ENCODE peak calls at places on chromosomes 4 and X, in six cellular contexts. J is GM23248, U is fibroblast of lung, G is GM12878, I is SK-N-SH, S is neuronal stem cell. D is an unnamed sample.

GRCh38 chr4:38101563-38101962 is 141.4 kb downstream of the PTTG2 start:
- DNase-seq in J (peak; percentile 83), U (peak; percentile 86), G (no peak), I (no peak), S (no peak), D (no peak)

GRCh38 chr4:173448919-173449641 is 50.2 kb upstream of the SCRG1 start:
- DNase-seq in J (peak; percentile 34), U (no peak), G (no peak), I (peak; percentile 36), S (no peak), D (no peak)

GRCh38 chrX:24025741-24026402 is 1.1 kb downstream of the KLHL15 start:
- DNase-seq in J (peak; percentile 80), U (peak; percentile 68), G (no peak), I (no peak), S (no peak), D (no peak)

GRCh38 chrX:124518888-124519287 is 172.5 kb downstream of the SH2D1A start:
- DNase-seq in J (peak; percentile 35), U (peak; percentile 50), G (no peak), I (no peak), S (no peak), D (no peak)

GRCh38 chr4:147730333-147730732 is 1.6 kb upstream of the ARHGAP10 start:
- DNase-seq in J (peak; percentile 36), U (no peak), G (no peak), I (no peak), S (peak; percentile 33), D (no peak)

GRCh38 chrX:49258749-49259124 is 5.8 kb downstream of the FOXP3 start:
- DNase-seq in J (no peak), U (no peak), G (no peak), I (no peak), S (no peak), D (no peak)

GRCh38 chrX:79413009-79413408 is 45.9 kb upstream of the ITM2A start:
- DNase-seq in J (peak; percentile 19), U (no peak), G (no peak), I (peak; percentile 1), S (no peak), D (peak; percentile 54)

GRCh38 chr4:3291411-3291968 is 1.3 kb upstream of the RGS12 start:
- DNase-seq in J (no peak), U (no peak), G (no peak), I (no peak), S (no peak), D (no peak)

GRCh38 chr4:16070203-16070602 is 13.6 kb downstream of the PROM1 start:
- DNase-seq in J (no peak), U (no peak), G (no peak), I (no peak), S (no peak), D (no peak)

GRCh38 chr4:48780867-48781219 is 764 bp upstream of the FRYL start:
- DNase-seq in J (peak; percentile 70), U (peak; percentile 53), G (no peak), I (peak; percentile 9), S (no peak), D (peak; percentile 75)

GRCh38 chr4:186948361-186949291 is 225.0 kb upstream of the FAT1 start:
- DNase-seq in J (peak; percentile 29), U (peak; percentile 75), G (no peak), I (peak; percentile 55), S (no peak), D (peak; percentile 44)

GRCh38 chr4:185275501-185275900 is 66.1 kb downstream of the SNX25 start:
- DNase-seq in J (peak; percentile 13), U (peak; percentile 36), G (no peak), I (no peak), S (no peak), D (no peak)

GRCh38 chrX:15160558-15160957 is 109.3 kb downstream of the ASB9 start:
- DNase-seq in J (no peak), U (no peak), G (no peak), I (no peak), S (no peak), D (peak; percentile 24)
- H3K4me1 ChIP-seq in J (no peaks in the 10 kb centered on the region), U (no peaks in the 10 kb centered on the region), G (no peaks in the 10 kb centered on the region), I (no peaks in the 10 kb centered on the region), S (no peaks in the 10 kb centered on the region), D (no peaks in the 10 kb centered on the region)

GRCh38 chr4:78024085-78024484 is 33.0 kb upstream of the FRAS1 start:
- DNase-seq in J (peak; percentile 44), U (no peak), G (no peak), I (no peak), S (no peak), D (no peak)
- H2AFZ ChIP-seq in J (peak overlapping the region; percentile 21), U (no peak overlapping the region), G (no peak overlapping the region), I (no peak overlapping the region), S (no peak overlapping the region), D (no peak overlapping the region)

GRCh38 chrX:140066262-140066661 is 100.9 kb upstream of the CXorf66 start:
- DNase-seq in J (no peak), U (no peak), G (no peak), I (no peak), S (no peak), D (no peak)
- H3K9ac ChIP-seq in J (no peak overlapping the region), U (no peak overlapping the region), G (no peak overlapping the region), I (no peak overlapping the region), S (no peak overlapping the region), D (no peak overlapping the region)

GRCh38 chr4:6945052-6945409 is 35.4 kb downstream of the TBC1D14 start:
- DNase-seq in J (no peak), U (no peak), G (no peak), I (no peak), S (no peak), D (no peak)
- H3K4me1 ChIP-seq in J (peaks cover 19% of the 10 kb centered on the region), U (peaks cover 12% of the 10 kb centered on the region), G (peaks cover 35% of the 10 kb centered on the region), I (peaks cover 17% of the 10 kb centered on the region), S (peaks cover 21% of the 10 kb centered on the region), D (peaks cover 15% of the 10 kb centered on the region)

GRCh38 chr4:40721730-40722171 is 28.0 kb upstream of the NSUN7 start:
- DNase-seq in J (peak; percentile 41), U (peak; percentile 73), G (no peak), I (no peak), S (no peak), D (no peak)
- H2AFZ ChIP-seq in J (peak overlapping the region; percentile 53), U (no peak overlapping the region), G (peak overlapping the region; percentile 65), I (no peak overlapping the region), S (no peak overlapping the region), D (no peak overlapping the region)

GRCh38 chr4:7322166-7322991 is 112.4 kb downstream of the PSAPL1 start:
- DNase-seq in J (no peak), U (no peak), G (no peak), I (no peak), S (no peak), D (no peak)

GRCh38 chr4:7315935-7316334 is 118.8 kb downstream of the PSAPL1 start:
- DNase-seq in J (no peak), U (no peak), G (no peak), I (no peak), S (no peak), D (no peak)

GRCh38 chr4:7320413-7320812 is 114.3 kb downstream of the PSAPL1 start:
- DNase-seq in J (no peak), U (no peak), G (no peak), I (no peak), S (no peak), D (no peak)

GRCh38 chr4:7315286-7315685 is 119.4 kb downstream of the PSAPL1 start:
- DNase-seq in J (no peak), U (no peak), G (no peak), I (no peak), S (no peak), D (no peak)

DNA sequence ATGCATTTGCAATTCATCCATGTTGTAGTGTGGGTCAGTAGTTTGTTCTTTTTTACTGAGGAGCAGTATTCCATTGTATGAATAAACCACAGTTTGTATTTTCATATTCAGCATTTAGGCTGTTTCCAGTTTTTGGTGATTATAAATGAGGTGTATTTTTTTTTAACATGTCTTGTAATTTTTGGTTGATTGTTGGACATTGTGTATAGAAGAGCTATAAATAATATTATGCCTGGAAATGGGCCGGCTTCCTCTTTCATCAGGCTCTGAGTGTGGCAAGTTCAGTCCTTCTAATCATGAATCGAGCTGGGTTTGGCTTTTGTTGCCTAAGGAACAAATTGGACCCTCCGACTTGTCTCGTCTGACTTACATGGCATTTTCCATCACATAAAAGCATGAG is 115.7 kb downstream of the PSAPL1 start:
- DNase-seq in J (no peak), U (no peak), G (no peak), I (no peak), S (no peak), D (no peak)
- H3K9ac ChIP-seq in J (no peak overlapping the region), U (no peak overlapping the region), G (no peak overlapping the region), I (no peak overlapping the region), S (no peak overlapping the region), D (no peak overlapping the region)